ENCODE peak calls at places on chromosome 6, in seven cellular contexts. E is ovary; T is upper lobe of right lung; H is IMR-90; Y is CD8-positive, alpha-beta T cell; U is right lobe of liver; G is tibial nerve. M is an unnamed sample. For H3K36me3 and H3K4me1, the result is how much of the 10 kb centered on the place peaks cover.

GRCh38 chr6:107786709-107787588 is 37.2 kb downstream of the SCML4 start:
- DNase-seq in E (no peak), T (no peak), H (no peak), Y (no peak), U (no peak), G (no peak), M (no peak)

GRCh38 chr6:128932061-128932460 is 49.1 kb downstream of the LAMA2 start:
- DNase-seq in E (no peak), T (no peak), H (peak), Y (no peak), U (no peak), G (no peak), M (no peak)

GRCh38 chr6:18102783-18103509 is 19.5 kb downstream of the NHLRC1 start:
- DNase-seq in E (no peak), T (no peak), H (no peak), Y (no peak), U (no peak), G (no peak), M (no peak)

GRCh38 chr6:52588710-52589091 is 11.8 kb upstream of the TRAM2 start:
- DNase-seq in E (no peak), T (no peak), H (no peak), Y (no peak), U (no peak), G (no peak), M (no peak)

GRCh38 chr6:158441639-158442308 is 118.1 kb upstream of the TMEM181 start:
- DNase-seq in E (peak), T (no peak), H (no peak), Y (no peak), U (no peak), G (no peak), M (peak)

GRCh38 chr6:87154641-87155271 is 609 bp upstream of the ZNF292 start:
- DNase-seq in E (no peak), T (no peak), H (peak), Y (peak), U (no peak), G (no peak), M (no peak)

GRCh38 chr6:158697798-158698197 is 47.9 kb downstream of the SYTL3 start:
- DNase-seq in E (no peak), T (no peak), H (peak), Y (no peak), U (peak), G (no peak), M (no peak)

GRCh38 chr6:74256387-74257180 is 560.6 kb downstream of the CD109 start:
- DNase-seq in E (no peak), T (no peak), H (peak), Y (no peak), U (no peak), G (no peak), M (no peak)

GRCh38 chr6:63764318-63764916 is 128.8 kb downstream of the PHF3 start:
- DNase-seq in E (no peak), T (no peak), H (peak), Y (no peak), U (no peak), G (no peak), M (no peak)

GRCh38 chr6:98839788-98840361 is 5.5 kb downstream of the POU3F2 start:
- DNase-seq in E (no peak), T (no peak), H (peak), Y (no peak), U (no peak), G (no peak), M (no peak)

GRCh38 chr6:10166031-10166430 is 248.8 kb downstream of the TFAP2A start:
- DNase-seq in E (no peak), T (no peak), H (no peak), Y (no peak), U (no peak), G (no peak), M (no peak)

GRCh38 chr6:43298565-43299337 is 691 bp downstream of the SLC22A7 start:
- DNase-seq in E (no peak), T (no peak), H (no peak), Y (no peak), U (no peak), G (no peak), M (no peak)

GRCh38 chr6:118675225-118675624 is 23.8 kb upstream of the CEP85L start:
- DNase-seq in E (no peak), T (no peak), H (no peak), Y (no peak), U (no peak), G (no peak), M (no peak)

GRCh38 chr6:29845405-29846006 is 17.9 kb downstream of the HLA-G start:
- DNase-seq in E (no peak), T (no peak), H (no peak), Y (no peak), U (no peak), G (no peak), M (peak)

GRCh38 chr6:7996538-7997225 is 67.5 kb downstream of the BLOC1S5 start:
- DNase-seq in E (no peak), T (no peak), H (peak), Y (no peak), U (no peak), G (no peak), M (no peak)

GRCh38 chr6:9933674-9934073 is 481.2 kb downstream of the TFAP2A start:
- DNase-seq in E (no peak), T (no peak), H (no peak), Y (no peak), U (no peak), G (no peak), M (no peak)

GRCh38 chr6:169978615-169979161 is 227.3 kb downstream of the ERMARD start:
- DNase-seq in E (no peak), T (peak), H (peak), Y (no peak), U (no peak), G (no peak), M (no peak)

GRCh38 chr6:158799051-158799792 is 19.9 kb downstream of the EZR start:
- DNase-seq in E (no peak), T (no peak), H (peak), Y (no peak), U (peak), G (no peak), M (peak)

GRCh38 chr6:53611342-53611741 is 54.2 kb downstream of the KLHL31 start:
- DNase-seq in E (no peak), T (no peak), H (peak), Y (no peak), U (no peak), G (no peak), M (no peak)

GRCh38 chr6:164505425-164505824 is 804.0 kb downstream of the C6orf118 start:
- DNase-seq in E (no peak), T (no peak), H (no peak), Y (no peak), U (no peak), G (no peak), M (no peak)

GRCh38 chr6:152298055-152298647 is 339.0 kb downstream of the SYNE1 start:
- DNase-seq in E (no peak), T (no peak), H (no peak), Y (no peak), U (no peak), G (no peak), M (no peak)

GRCh38 chr6:37936150-37936549 is 116.6 kb downstream of the ZFAND3 start:
- DNase-seq in E (no peak), T (no peak), H (peak), Y (no peak), U (no peak), G (no peak), M (no peak)

GRCh38 chr6:140281236-140281635 is 906.8 kb upstream of the CITED2 start:
- DNase-seq in E (no peak), T (no peak), H (peak), Y (no peak), U (no peak), G (no peak), M (no peak)

GRCh38 chr6:137978252-137978896 is 111.3 kb downstream of the TNFAIP3 start:
- DNase-seq in E (no peak), T (no peak), H (no peak), Y (no peak), U (no peak), G (no peak), M (peak)

GRCh38 chr6:164006459-164006858 is 591.9 kb downstream of the QKI start:
- DNase-seq in E (no peak), T (no peak), H (no peak), Y (no peak), U (no peak), G (no peak), M (no peak)

DNA sequence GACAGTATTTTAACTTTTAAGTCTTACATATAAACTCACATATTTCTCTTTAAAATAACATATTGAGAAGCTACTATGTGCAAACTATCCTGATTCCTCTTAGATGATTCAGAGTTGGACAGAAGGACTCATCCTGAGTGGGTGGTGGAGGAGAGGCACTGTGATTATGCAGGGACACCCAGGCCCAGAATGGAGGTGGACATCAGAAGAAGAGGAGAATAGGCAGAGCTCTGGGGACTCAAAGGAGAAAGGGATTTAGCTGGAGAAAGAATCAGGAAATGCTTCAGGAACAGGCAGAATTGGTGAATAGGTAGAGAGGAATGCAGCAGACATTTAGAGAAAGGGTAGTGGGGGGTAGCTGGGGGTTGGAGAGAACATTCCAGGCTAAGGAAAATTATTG is 17.4 kb downstream of the RCAN2 start:
- DNase-seq in E (no peak), T (no peak), H (peak), Y (no peak), U (no peak), G (no peak), M (no peak)
- H3K27ac ChIP-seq in E (no peak), T (no peak), H (no peak), Y (no peak), U (no peak), G (no peak), M (no peak)

GRCh38 chr6:2772840-2773239 is 7.6 kb downstream of the WRNIP1 start:
- DNase-seq in E (no peak), T (no peak), H (no peak), Y (no peak), U (no peak), G (no peak), M (no peak)
- H3K36me3 ChIP-seq in E (under half), T (under half), H (under half), Y (under half), U (under half), G (under half), M (under half)

GRCh38 chr6:42297661-42298060 is 80.0 kb upstream of the MRPS10 start:
- DNase-seq in E (no peak), T (no peak), H (no peak), Y (no peak), U (no peak), G (no peak), M (no peak)
- H3K4me1 ChIP-seq in E (under half), T (under half), H (under half), Y (under half), U (under half), G (under half), M (under half)

GRCh38 chr6:628772-629171 is 28.1 kb downstream of the HUS1B start:
- DNase-seq in E (no peak), T (no peak), H (no peak), Y (no peak), U (no peak), G (no peak), M (no peak)
- H3K27ac ChIP-seq in E (no peak), T (no peak), H (no peak), Y (no peak), U (no peak), G (no peak), M (no peak)

GRCh38 chr6:154768280-154768679 is 35.1 kb downstream of the SCAF8 start:
- DNase-seq in E (no peak), T (no peak), H (peak), Y (no peak), U (no peak), G (no peak), M (no peak)

GRCh38 chr6:154766288-154766687 is 33.1 kb downstream of the SCAF8 start:
- DNase-seq in E (no peak), T (no peak), H (no peak), Y (no peak), U (no peak), G (no peak), M (no peak)

GRCh38 chr6:154767419-154767818 is 34.2 kb downstream of the SCAF8 start:
- DNase-seq in E (no peak), T (no peak), H (no peak), Y (no peak), U (no peak), G (no peak), M (no peak)

GRCh38 chr6:154765273-154765672 is 32.1 kb downstream of the SCAF8 start:
- DNase-seq in E (no peak), T (no peak), H (no peak), Y (no peak), U (no peak), G (no peak), M (no peak)

GRCh38 chr6:154766993-154767392 is 33.8 kb downstream of the SCAF8 start:
- DNase-seq in E (no peak), T (no peak), H (peak), Y (no peak), U (no peak), G (no peak), M (no peak)
- H3K36me3 ChIP-seq in E (under half), T (under half), H (under half), Y (under half), U (under half), G (under half), M (under half)

GRCh38 chr6:31734247-31734702 is 2.1 kb downstream of the CLIC1 start:
- DNase-seq in E (no peak), T (no peak), H (no peak), Y (no peak), U (no peak), G (no peak), M (no peak)

GRCh38 chr6:31733734-31734133 is 2.6 kb downstream of the CLIC1 start:
- DNase-seq in E (no peak), T (no peak), H (no peak), Y (no peak), U (no peak), G (no peak), M (no peak)

GRCh38 chr6:31730631-31731086 is 1.6 kb upstream of the DDAH2 start:
- DNase-seq in E (no peak), T (no peak), H (no peak), Y (no peak), U (peak), G (no peak), M (no peak)

GRCh38 chr6:31729979-31730630 is 1.0 kb upstream of the DDAH2 start:
- DNase-seq in E (peak), T (peak), H (peak), Y (no peak), U (peak), G (peak), M (peak)

GRCh38 chr6:31732029-31732428 is 2.9 kb upstream of the DDAH2 start:
- DNase-seq in E (no peak), T (no peak), H (no peak), Y (no peak), U (no peak), G (no peak), M (no peak)
- H3K4me1 ChIP-seq in E (under half), T (half or more), H (under half), Y (under half), U (under half), G (half or more), M (under half)

M was measured in colonic mucosa.